ENCODE peak calls at places on chromosomes 4 and X, in six cellular contexts. One of them, this sample, is unnamed.

GRCh38 chrX:151151668-151152267 is 24.6 kb upstream of the GPR50 start:
- DNase-seq in stimulated activated CD8-positive, alpha-beta memory T cell treated with anti-CD3 and anti-CD28 coated beads, Interleukin-7, amount 100 ng/mL, for 4 hours: peak; percentile 5
- DNase-seq in NCI-H460: peak; percentile 66
- DNase-seq in frontal cortex: no peak
- DNase-seq in choroid plexus epithelial cell: peak; percentile 72
- DNase-seq in activated B cell treated with CpG ODN at 0.5 μM for 24 hours: no peak
- DNase-seq in this sample: no peak

GRCh38 chr4:70734971-70735370 is 13.2 kb downstream of the RUFY3 start:
- DNase-seq in stimulated activated CD8-positive, alpha-beta memory T cell treated with anti-CD3 and anti-CD28 coated beads, Interleukin-7, amount 100 ng/mL, for 4 hours: no peak
- DNase-seq in NCI-H460: no peak
- DNase-seq in frontal cortex: no peak
- DNase-seq in choroid plexus epithelial cell: no peak
- DNase-seq in activated B cell treated with CpG ODN at 0.5 μM for 24 hours: no peak
- DNase-seq in this sample: no peak

GRCh38 chr4:109600431-109600830 is 40.4 kb downstream of the MCUB start:
- DNase-seq in stimulated activated CD8-positive, alpha-beta memory T cell treated with anti-CD3 and anti-CD28 coated beads, Interleukin-7, amount 100 ng/mL, for 4 hours: no peak
- DNase-seq in NCI-H460: no peak
- DNase-seq in frontal cortex: no peak
- DNase-seq in choroid plexus epithelial cell: no peak
- DNase-seq in activated B cell treated with CpG ODN at 0.5 μM for 24 hours: no peak
- DNase-seq in this sample: no peak

GRCh38 chr4:94525993-94526740 is 74.4 kb downstream of the PDLIM5 start:
- DNase-seq in stimulated activated CD8-positive, alpha-beta memory T cell treated with anti-CD3 and anti-CD28 coated beads, Interleukin-7, amount 100 ng/mL, for 4 hours: no peak
- DNase-seq in NCI-H460: no peak
- DNase-seq in frontal cortex: no peak
- DNase-seq in choroid plexus epithelial cell: peak; percentile 80
- DNase-seq in activated B cell treated with CpG ODN at 0.5 μM for 24 hours: no peak
- DNase-seq in this sample: no peak

GRCh38 chr4:2068198-2068470 is 9.0 kb downstream of the NAT8L start:
- DNase-seq in stimulated activated CD8-positive, alpha-beta memory T cell treated with anti-CD3 and anti-CD28 coated beads, Interleukin-7, amount 100 ng/mL, for 4 hours: no peak
- DNase-seq in NCI-H460: no peak
- DNase-seq in frontal cortex: no peak
- DNase-seq in choroid plexus epithelial cell: no peak
- DNase-seq in activated B cell treated with CpG ODN at 0.5 μM for 24 hours: no peak
- DNase-seq in this sample: no peak

GRCh38 chrX:32778965-32779364 is 432.4 kb downstream of the DMD start:
- DNase-seq in stimulated activated CD8-positive, alpha-beta memory T cell treated with anti-CD3 and anti-CD28 coated beads, Interleukin-7, amount 100 ng/mL, for 4 hours: no peak
- DNase-seq in NCI-H460: no peak
- DNase-seq in frontal cortex: no peak
- DNase-seq in choroid plexus epithelial cell: peak; percentile 0
- DNase-seq in activated B cell treated with CpG ODN at 0.5 μM for 24 hours: no peak
- DNase-seq in this sample: no peak

GRCh38 chr4:24519649-24520048 is 64.7 kb downstream of the DHX15 start:
- DNase-seq in stimulated activated CD8-positive, alpha-beta memory T cell treated with anti-CD3 and anti-CD28 coated beads, Interleukin-7, amount 100 ng/mL, for 4 hours: no peak
- DNase-seq in NCI-H460: no peak
- DNase-seq in frontal cortex: no peak
- DNase-seq in choroid plexus epithelial cell: peak; percentile 89
- DNase-seq in activated B cell treated with CpG ODN at 0.5 μM for 24 hours: no peak
- DNase-seq in this sample: no peak

GRCh38 chr4:83454626-83455025 is 997 bp downstream of the HELQ start:
- DNase-seq in stimulated activated CD8-positive, alpha-beta memory T cell treated with anti-CD3 and anti-CD28 coated beads, Interleukin-7, amount 100 ng/mL, for 4 hours: no peak
- DNase-seq in NCI-H460: no peak
- DNase-seq in frontal cortex: no peak
- DNase-seq in choroid plexus epithelial cell: peak; percentile 36
- DNase-seq in activated B cell treated with CpG ODN at 0.5 μM for 24 hours: no peak
- DNase-seq in this sample: no peak

GRCh38 chrX:51825432-51825831 is 68.0 kb upstream of the MAGED1 start:
- DNase-seq in stimulated activated CD8-positive, alpha-beta memory T cell treated with anti-CD3 and anti-CD28 coated beads, Interleukin-7, amount 100 ng/mL, for 4 hours: no peak
- DNase-seq in NCI-H460: no peak
- DNase-seq in frontal cortex: no peak
- DNase-seq in choroid plexus epithelial cell: peak; percentile 10
- DNase-seq in activated B cell treated with CpG ODN at 0.5 μM for 24 hours: no peak
- DNase-seq in this sample: no peak

GRCh38 chrX:66654411-66654810 is 15.5 kb upstream of the EDA2R start:
- DNase-seq in stimulated activated CD8-positive, alpha-beta memory T cell treated with anti-CD3 and anti-CD28 coated beads, Interleukin-7, amount 100 ng/mL, for 4 hours: no peak
- DNase-seq in NCI-H460: no peak
- DNase-seq in frontal cortex: no peak
- DNase-seq in choroid plexus epithelial cell: no peak
- DNase-seq in activated B cell treated with CpG ODN at 0.5 μM for 24 hours: no peak
- DNase-seq in this sample: no peak

GRCh38 chr4:184616633-184617471 is 32.4 kb downstream of the CASP3 start:
- DNase-seq in stimulated activated CD8-positive, alpha-beta memory T cell treated with anti-CD3 and anti-CD28 coated beads, Interleukin-7, amount 100 ng/mL, for 4 hours: no peak
- DNase-seq in NCI-H460: no peak
- DNase-seq in frontal cortex: no peak
- DNase-seq in choroid plexus epithelial cell: no peak
- DNase-seq in activated B cell treated with CpG ODN at 0.5 μM for 24 hours: no peak
- DNase-seq in this sample: no peak

GRCh38 chrX:10243056-10243455 is 86.3 kb downstream of the CLCN4 start:
- DNase-seq in stimulated activated CD8-positive, alpha-beta memory T cell treated with anti-CD3 and anti-CD28 coated beads, Interleukin-7, amount 100 ng/mL, for 4 hours: no peak
- DNase-seq in NCI-H460: no peak
- DNase-seq in frontal cortex: no peak
- DNase-seq in choroid plexus epithelial cell: peak; percentile 5
- DNase-seq in activated B cell treated with CpG ODN at 0.5 μM for 24 hours: no peak
- DNase-seq in this sample: no peak

GRCh38 chrX:30864383-30864785 is 24.7 kb downstream of the TAB3 start:
- DNase-seq in stimulated activated CD8-positive, alpha-beta memory T cell treated with anti-CD3 and anti-CD28 coated beads, Interleukin-7, amount 100 ng/mL, for 4 hours: no peak
- DNase-seq in NCI-H460: no peak
- DNase-seq in frontal cortex: no peak
- DNase-seq in choroid plexus epithelial cell: peak; percentile 26
- DNase-seq in activated B cell treated with CpG ODN at 0.5 μM for 24 hours: no peak
- DNase-seq in this sample: no peak

GRCh38 chr4:5812506-5813229 is 80.2 kb downstream of the CRMP1 start:
- DNase-seq in stimulated activated CD8-positive, alpha-beta memory T cell treated with anti-CD3 and anti-CD28 coated beads, Interleukin-7, amount 100 ng/mL, for 4 hours: no peak
- DNase-seq in NCI-H460: peak; percentile 57
- DNase-seq in frontal cortex: peak; percentile 41
- DNase-seq in choroid plexus epithelial cell: peak; percentile 89
- DNase-seq in activated B cell treated with CpG ODN at 0.5 μM for 24 hours: no peak
- DNase-seq in this sample: no peak

GRCh38 chrX:39814391-39814790 is 283.4 kb downstream of the BCOR start:
- DNase-seq in stimulated activated CD8-positive, alpha-beta memory T cell treated with anti-CD3 and anti-CD28 coated beads, Interleukin-7, amount 100 ng/mL, for 4 hours: no peak
- DNase-seq in NCI-H460: peak; percentile 41
- DNase-seq in frontal cortex: no peak
- DNase-seq in choroid plexus epithelial cell: no peak
- DNase-seq in activated B cell treated with CpG ODN at 0.5 μM for 24 hours: no peak
- DNase-seq in this sample: peak; percentile 14

GRCh38 chr4:123073650-123074049 is 151.3 kb upstream of the NUDT6 start:
- DNase-seq in stimulated activated CD8-positive, alpha-beta memory T cell treated with anti-CD3 and anti-CD28 coated beads, Interleukin-7, amount 100 ng/mL, for 4 hours: no peak
- DNase-seq in NCI-H460: no peak
- DNase-seq in frontal cortex: no peak
- DNase-seq in choroid plexus epithelial cell: no peak
- DNase-seq in activated B cell treated with CpG ODN at 0.5 μM for 24 hours: no peak
- DNase-seq in this sample: no peak

GRCh38 chr4:45661893-45662292 is 462.0 kb downstream of the GABRG1 start:
- DNase-seq in stimulated activated CD8-positive, alpha-beta memory T cell treated with anti-CD3 and anti-CD28 coated beads, Interleukin-7, amount 100 ng/mL, for 4 hours: no peak
- DNase-seq in NCI-H460: no peak
- DNase-seq in frontal cortex: no peak
- DNase-seq in choroid plexus epithelial cell: no peak
- DNase-seq in activated B cell treated with CpG ODN at 0.5 μM for 24 hours: no peak
- DNase-seq in this sample: no peak

GRCh38 chrX:18833071-18833731 is 125.8 kb downstream of the PPEF1 start:
- DNase-seq in stimulated activated CD8-positive, alpha-beta memory T cell treated with anti-CD3 and anti-CD28 coated beads, Interleukin-7, amount 100 ng/mL, for 4 hours: no peak
- DNase-seq in NCI-H460: no peak
- DNase-seq in frontal cortex: no peak
- DNase-seq in choroid plexus epithelial cell: peak; percentile 12
- DNase-seq in activated B cell treated with CpG ODN at 0.5 μM for 24 hours: no peak
- DNase-seq in this sample: no peak

GRCh38 chr4:138938371-138938699 is 77.2 kb upstream of the NOCT start:
- DNase-seq in stimulated activated CD8-positive, alpha-beta memory T cell treated with anti-CD3 and anti-CD28 coated beads, Interleukin-7, amount 100 ng/mL, for 4 hours: no peak
- DNase-seq in NCI-H460: peak; percentile 34
- DNase-seq in frontal cortex: no peak
- DNase-seq in choroid plexus epithelial cell: peak; percentile 79
- DNase-seq in activated B cell treated with CpG ODN at 0.5 μM for 24 hours: no peak
- DNase-seq in this sample: no peak

GRCh38 chr4:105686571-105686970 is 21.9 kb downstream of the INTS12 start:
- DNase-seq in stimulated activated CD8-positive, alpha-beta memory T cell treated with anti-CD3 and anti-CD28 coated beads, Interleukin-7, amount 100 ng/mL, for 4 hours: no peak
- DNase-seq in NCI-H460: no peak
- DNase-seq in frontal cortex: no peak
- DNase-seq in choroid plexus epithelial cell: no peak
- DNase-seq in activated B cell treated with CpG ODN at 0.5 μM for 24 hours: no peak
- DNase-seq in this sample: no peak

GRCh38 chrX:13080128-13080795 is 35.8 kb upstream of the FAM9C start:
- DNase-seq in stimulated activated CD8-positive, alpha-beta memory T cell treated with anti-CD3 and anti-CD28 coated beads, Interleukin-7, amount 100 ng/mL, for 4 hours: no peak
- DNase-seq in NCI-H460: no peak
- DNase-seq in frontal cortex: no peak
- DNase-seq in choroid plexus epithelial cell: no peak
- DNase-seq in activated B cell treated with CpG ODN at 0.5 μM for 24 hours: no peak
- DNase-seq in this sample: no peak

GRCh38 chr4:150874386-150875226 is 140.5 kb downstream of the LRBA start:
- DNase-seq in stimulated activated CD8-positive, alpha-beta memory T cell treated with anti-CD3 and anti-CD28 coated beads, Interleukin-7, amount 100 ng/mL, for 4 hours: no peak
- DNase-seq in NCI-H460: no peak
- DNase-seq in frontal cortex: no peak
- DNase-seq in choroid plexus epithelial cell: no peak
- DNase-seq in activated B cell treated with CpG ODN at 0.5 μM for 24 hours: no peak
- DNase-seq in this sample: no peak

GRCh38 chr4:9762823-9763475 is 18.5 kb upstream of the DRD5 start:
- DNase-seq in stimulated activated CD8-positive, alpha-beta memory T cell treated with anti-CD3 and anti-CD28 coated beads, Interleukin-7, amount 100 ng/mL, for 4 hours: no peak
- DNase-seq in NCI-H460: peak; percentile 47
- DNase-seq in frontal cortex: peak; percentile 59
- DNase-seq in choroid plexus epithelial cell: peak; percentile 93
- DNase-seq in activated B cell treated with CpG ODN at 0.5 μM for 24 hours: no peak
- DNase-seq in this sample: no peak

GRCh38 chr4:123785515-123785914 is 388.9 kb downstream of the SPRY1 start:
- DNase-seq in stimulated activated CD8-positive, alpha-beta memory T cell treated with anti-CD3 and anti-CD28 coated beads, Interleukin-7, amount 100 ng/mL, for 4 hours: no peak
- DNase-seq in NCI-H460: no peak
- DNase-seq in frontal cortex: no peak
- DNase-seq in choroid plexus epithelial cell: peak; percentile 83
- DNase-seq in activated B cell treated with CpG ODN at 0.5 μM for 24 hours: no peak
- DNase-seq in this sample: no peak

GRCh38 chr4:83231620-83232056 is 53.0 kb downstream of the COQ2 start:
- DNase-seq in stimulated activated CD8-positive, alpha-beta memory T cell treated with anti-CD3 and anti-CD28 coated beads, Interleukin-7, amount 100 ng/mL, for 4 hours: no peak
- DNase-seq in NCI-H460: no peak
- DNase-seq in frontal cortex: no peak
- DNase-seq in choroid plexus epithelial cell: peak; percentile 25
- DNase-seq in activated B cell treated with CpG ODN at 0.5 μM for 24 hours: no peak
- DNase-seq in this sample: no peak

GRCh38 chr4:93199492-93199891 is 629.1 kb upstream of the ATOH1 start:
- DNase-seq in stimulated activated CD8-positive, alpha-beta memory T cell treated with anti-CD3 and anti-CD28 coated beads, Interleukin-7, amount 100 ng/mL, for 4 hours: no peak
- DNase-seq in NCI-H460: peak; percentile 41
- DNase-seq in frontal cortex: no peak
- DNase-seq in choroid plexus epithelial cell: peak; percentile 75
- DNase-seq in activated B cell treated with CpG ODN at 0.5 μM for 24 hours: no peak
- DNase-seq in this sample: no peak

GRCh38 chr4:158962396-158962795 is 140.5 kb upstream of the RAPGEF2 start:
- DNase-seq in stimulated activated CD8-positive, alpha-beta memory T cell treated with anti-CD3 and anti-CD28 coated beads, Interleukin-7, amount 100 ng/mL, for 4 hours: no peak
- DNase-seq in NCI-H460: no peak
- DNase-seq in frontal cortex: no peak
- DNase-seq in choroid plexus epithelial cell: no peak
- DNase-seq in activated B cell treated with CpG ODN at 0.5 μM for 24 hours: no peak
- DNase-seq in this sample: no peak

GRCh38 chrX:56228914-56229313 is 3.2 kb upstream of the KLF8 start:
- DNase-seq in stimulated activated CD8-positive, alpha-beta memory T cell treated with anti-CD3 and anti-CD28 coated beads, Interleukin-7, amount 100 ng/mL, for 4 hours: no peak
- DNase-seq in NCI-H460: no peak
- DNase-seq in frontal cortex: no peak
- DNase-seq in choroid plexus epithelial cell: no peak
- DNase-seq in activated B cell treated with CpG ODN at 0.5 μM for 24 hours: no peak
- DNase-seq in this sample: no peak

GRCh38 chrX:48786825-48787538 is 592 bp downstream of the GATA1 start:
- DNase-seq in stimulated activated CD8-positive, alpha-beta memory T cell treated with anti-CD3 and anti-CD28 coated beads, Interleukin-7, amount 100 ng/mL, for 4 hours: no peak
- DNase-seq in NCI-H460: no peak
- DNase-seq in frontal cortex: no peak
- DNase-seq in choroid plexus epithelial cell: no peak
- DNase-seq in activated B cell treated with CpG ODN at 0.5 μM for 24 hours: no peak
- DNase-seq in this sample: no peak

GRCh38 chr4:2377241-2377640 is 41.2 kb downstream of the ZFYVE28 start:
- DNase-seq in stimulated activated CD8-positive, alpha-beta memory T cell treated with anti-CD3 and anti-CD28 coated beads, Interleukin-7, amount 100 ng/mL, for 4 hours: no peak
- DNase-seq in NCI-H460: no peak
- DNase-seq in frontal cortex: no peak
- DNase-seq in choroid plexus epithelial cell: no peak
- DNase-seq in activated B cell treated with CpG ODN at 0.5 μM for 24 hours: no peak
- DNase-seq in this sample: no peak

GRCh38 chrX:137166591-137166990 is 132.8 kb upstream of the GPR101 start:
- DNase-seq in stimulated activated CD8-positive, alpha-beta memory T cell treated with anti-CD3 and anti-CD28 coated beads, Interleukin-7, amount 100 ng/mL, for 4 hours: no peak
- DNase-seq in NCI-H460: no peak
- DNase-seq in frontal cortex: no peak
- DNase-seq in choroid plexus epithelial cell: no peak
- DNase-seq in activated B cell treated with CpG ODN at 0.5 μM for 24 hours: no peak
- DNase-seq in this sample: no peak

GRCh38 chr4:104860227-104861123 is 286.2 kb upstream of the TET2 start:
- DNase-seq in stimulated activated CD8-positive, alpha-beta memory T cell treated with anti-CD3 and anti-CD28 coated beads, Interleukin-7, amount 100 ng/mL, for 4 hours: peak; percentile 1
- DNase-seq in NCI-H460: peak; percentile 46
- DNase-seq in frontal cortex: peak; percentile 52
- DNase-seq in choroid plexus epithelial cell: peak; percentile 81
- DNase-seq in activated B cell treated with CpG ODN at 0.5 μM for 24 hours: no peak
- DNase-seq in this sample: peak; percentile 2

GRCh38 chr4:182881928-182882327 is 35.3 kb downstream of the DCTD start:
- DNase-seq in stimulated activated CD8-positive, alpha-beta memory T cell treated with anti-CD3 and anti-CD28 coated beads, Interleukin-7, amount 100 ng/mL, for 4 hours: no peak
- DNase-seq in NCI-H460: no peak
- DNase-seq in frontal cortex: no peak
- DNase-seq in choroid plexus epithelial cell: peak; percentile 35
- DNase-seq in activated B cell treated with CpG ODN at 0.5 μM for 24 hours: no peak
- DNase-seq in this sample: no peak

GRCh38 chrX:108071578-108071977 is 19.8 kb downstream of the PSMD10 start:
- DNase-seq in stimulated activated CD8-positive, alpha-beta memory T cell treated with anti-CD3 and anti-CD28 coated beads, Interleukin-7, amount 100 ng/mL, for 4 hours: no peak
- DNase-seq in NCI-H460: no peak
- DNase-seq in frontal cortex: no peak
- DNase-seq in choroid plexus epithelial cell: no peak
- DNase-seq in activated B cell treated with CpG ODN at 0.5 μM for 24 hours: no peak
- DNase-seq in this sample: peak; percentile 0

GRCh38 chrX:25737540-25737939 is 400.6 kb upstream of the MAGEB18 start:
- DNase-seq in stimulated activated CD8-positive, alpha-beta memory T cell treated with anti-CD3 and anti-CD28 coated beads, Interleukin-7, amount 100 ng/mL, for 4 hours: no peak
- DNase-seq in NCI-H460: no peak
- DNase-seq in frontal cortex: no peak
- DNase-seq in choroid plexus epithelial cell: no peak
- DNase-seq in activated B cell treated with CpG ODN at 0.5 μM for 24 hours: no peak
- DNase-seq in this sample: no peak

GRCh38 chrX:49227726-49228125 is 5.4 kb downstream of the CACNA1F start:
- DNase-seq in stimulated activated CD8-positive, alpha-beta memory T cell treated with anti-CD3 and anti-CD28 coated beads, Interleukin-7, amount 100 ng/mL, for 4 hours: no peak
- DNase-seq in NCI-H460: no peak
- DNase-seq in frontal cortex: no peak
- DNase-seq in choroid plexus epithelial cell: no peak
- DNase-seq in activated B cell treated with CpG ODN at 0.5 μM for 24 hours: no peak
- DNase-seq in this sample: no peak

GRCh38 chrX:65203545-65203944 is 227.3 kb upstream of the ZC4H2 start:
- DNase-seq in stimulated activated CD8-positive, alpha-beta memory T cell treated with anti-CD3 and anti-CD28 coated beads, Interleukin-7, amount 100 ng/mL, for 4 hours: no peak
- DNase-seq in NCI-H460: no peak
- DNase-seq in frontal cortex: no peak
- DNase-seq in choroid plexus epithelial cell: no peak
- DNase-seq in activated B cell treated with CpG ODN at 0.5 μM for 24 hours: no peak
- DNase-seq in this sample: no peak

GRCh38 chr4:164856396-164856795 is 20.6 kb upstream of the APELA start:
- DNase-seq in stimulated activated CD8-positive, alpha-beta memory T cell treated with anti-CD3 and anti-CD28 coated beads, Interleukin-7, amount 100 ng/mL, for 4 hours: no peak
- DNase-seq in NCI-H460: no peak
- DNase-seq in frontal cortex: no peak
- DNase-seq in choroid plexus epithelial cell: peak; percentile 1
- DNase-seq in activated B cell treated with CpG ODN at 0.5 μM for 24 hours: no peak
- DNase-seq in this sample: no peak

GRCh38 chr4:25065451-25065850 is 34.7 kb upstream of the LGI2 start:
- DNase-seq in stimulated activated CD8-positive, alpha-beta memory T cell treated with anti-CD3 and anti-CD28 coated beads, Interleukin-7, amount 100 ng/mL, for 4 hours: no peak
- DNase-seq in NCI-H460: no peak
- DNase-seq in frontal cortex: no peak
- DNase-seq in choroid plexus epithelial cell: no peak
- DNase-seq in activated B cell treated with CpG ODN at 0.5 μM for 24 hours: no peak
- DNase-seq in this sample: no peak